ENCODE peak calls at places on chromosomes 11 and 22, in five cellular contexts. Z is tibial nerve, O is ovary, N is A549, P is transverse colon. I is an unnamed sample.

GRCh38 chr22:50326959-50327710 is at the start of gene DENND6B:
- DNase-seq in O (peak; percentile 83), P (peak; percentile 83), N (peak; percentile 49), Z (peak; percentile 68), I (peak; percentile 98)

GRCh38 chr11:95788921-95789505 is 569 bp downstream of the FAM76B start:
- DNase-seq in O (peak; percentile 36), N (peak; percentile 28), Z (no peak), P (peak; percentile 13), I (no peak)

GRCh38 chr22:39960791-39961746 is 872 bp downstream of the TMA7B start:
- DNase-seq in O (no peak), P (peak; percentile 49), N (no peak), Z (no peak), I (peak; percentile 72)

GRCh38 chr11:20459865-20460264 is 72.3 kb downstream of the PRMT3 start:
- DNase-seq in O (no peak), P (no peak), Z (no peak), N (no peak), I (no peak)

GRCh38 chr22:24185501-24186351 is 4.4 kb downstream of the SUSD2 start:
- DNase-seq in P (no peak), O (no peak), Z (no peak), N (no peak), I (no peak)

GRCh38 chr22:29715240-29715639 is 4.6 kb upstream of the CABP7 start:
- DNase-seq in N (no peak), Z (no peak), P (no peak), O (no peak), I (no peak)

GRCh38 chr11:89381094-89381493 is 110.1 kb downstream of the NOX4 start:
- DNase-seq in N (no peak), P (no peak), O (no peak), Z (no peak), I (no peak)

GRCh38 chr11:8839306-8839956 is 71.6 kb upstream of the AKIP1 start:
- DNase-seq in Z (no peak), P (no peak), O (no peak), N (no peak), I (no peak)

GRCh38 chr11:76030286-76030685 is 176.0 kb downstream of the WNT11 start:
- DNase-seq in O (no peak), N (peak; percentile 28), P (no peak), Z (no peak), I (no peak)

GRCh38 chr11:113446112-113446511 is 29.1 kb downstream of the DRD2 start:
- DNase-seq in Z (no peak), N (no peak), O (no peak), P (no peak), I (no peak)

GRCh38 chr22:27685971-27686370 is 115.6 kb downstream of the MN1 start:
- DNase-seq in Z (no peak), N (no peak), O (no peak), P (no peak), I (no peak)

GRCh38 chr22:30121988-30122387 is 41.7 kb downstream of the HORMAD2 start:
- DNase-seq in N (no peak), P (no peak), Z (no peak), O (no peak), I (no peak)

GRCh38 chr11:72191961-72192381 is at the start of gene FOLR1:
- DNase-seq in O (no peak), Z (no peak), P (no peak), N (no peak), I (no peak)

GRCh38 chr11:23151819-23152218 is 291.5 kb upstream of the CCDC179 start:
- DNase-seq in P (no peak), O (no peak), N (no peak), Z (no peak), I (no peak)

GRCh38 chr11:117934526-117935307 is 5.5 kb upstream of the TMPRSS13 start:
- DNase-seq in P (no peak), O (no peak), N (no peak), Z (no peak), I (peak; percentile 55)

GRCh38 chr22:23047265-23047664 is 23.1 kb upstream of the GNAZ start:
- DNase-seq in N (no peak), O (no peak), Z (no peak), P (no peak), I (no peak)

GRCh38 chr11:68480193-68480592 is 19.6 kb downstream of the PPP6R3 start:
- DNase-seq in Z (no peak), P (no peak), N (no peak), O (no peak), I (no peak)

GRCh38 chr11:120952503-120953229 is 71.2 kb upstream of the TBCEL start:
- DNase-seq in N (peak; percentile 67), Z (peak; percentile 45), O (peak; percentile 78), P (peak; percentile 79), I (no peak)

GRCh38 chr11:64129403-64129802 is 36.5 kb downstream of the MACROD1 start:
- DNase-seq in O (no peak), P (no peak), Z (no peak), N (no peak), I (peak; percentile 48)

GRCh38 chr11:43135966-43136534 is 175.7 kb upstream of the API5 start:
- DNase-seq in P (no peak), O (no peak), N (no peak), Z (no peak), I (no peak)

GRCh38 chr11:44575288-44575672 is 9.8 kb downstream of the CD82 start:
- DNase-seq in N (no peak), Z (no peak), P (no peak), O (no peak), I (no peak)

GRCh38 chr11:96151501-96151900 is 191.5 kb downstream of the MAML2 start:
- DNase-seq in Z (no peak), O (no peak), P (no peak), N (no peak), I (no peak)

GRCh38 chr22:22342697-22343602 is 98.4 kb downstream of the VPREB1 start:
- DNase-seq in Z (no peak), N (peak; percentile 43), O (no peak), P (peak; percentile 86), I (peak; percentile 25)

DNA sequence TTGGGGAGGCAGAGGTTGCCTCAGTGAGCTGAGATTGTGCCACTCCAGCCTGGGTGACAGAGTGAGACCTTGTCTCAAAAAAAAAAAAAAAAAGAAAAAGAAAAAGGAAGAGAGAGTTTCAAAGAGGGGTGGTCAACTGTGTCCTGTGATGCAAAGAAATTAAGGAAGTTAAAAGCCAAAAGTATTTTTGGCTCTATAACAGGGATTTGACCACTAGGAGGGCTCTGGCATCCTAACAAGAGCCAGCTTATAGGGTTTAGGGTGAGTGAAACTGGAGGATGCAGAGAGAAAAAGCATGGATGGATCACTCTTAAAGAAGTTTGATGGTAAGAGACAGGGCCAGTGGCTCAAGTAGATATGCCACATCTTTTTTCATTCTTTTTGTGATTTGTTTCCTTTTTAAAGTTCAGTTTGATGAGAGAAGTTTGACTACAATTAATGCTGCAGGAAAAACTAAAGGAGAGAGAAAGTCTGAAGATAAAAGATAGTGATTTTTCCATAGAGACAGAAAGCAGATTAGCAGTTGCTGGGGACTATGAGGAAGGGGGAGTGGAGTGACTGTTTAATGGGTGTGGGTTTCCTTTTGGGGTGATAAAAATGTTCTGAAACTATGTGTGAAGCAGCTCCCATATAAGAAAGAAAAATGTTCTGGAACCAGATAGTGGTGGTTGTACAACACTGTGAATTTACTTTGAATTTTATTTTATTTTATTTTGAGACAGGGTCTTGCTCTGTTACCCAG is 11.1 kb upstream of the MICAL2 start:
- DNase-seq in P (no peak), N (no peak), Z (no peak), O (no peak), I (no peak)
- TF ChIP-seq CTCF in P (no peak), N (no peak), Z (no peak), O (no peak), I (no peak)

GRCh38 chr11:91174734-91175133 is 951.9 kb upstream of the CHORDC1 start:
- DNase-seq in O (no peak), P (no peak), N (no peak), Z (no peak), I (no peak)

GRCh38 chr11:91178366-91178765 is 955.5 kb upstream of the CHORDC1 start:
- DNase-seq in O (no peak), Z (no peak), N (no peak), P (no peak), I (no peak)

GRCh38 chr11:91170711-91171110 is 947.9 kb upstream of the CHORDC1 start:
- DNase-seq in P (no peak), O (no peak), N (no peak), Z (no peak), I (no peak)

DNA sequence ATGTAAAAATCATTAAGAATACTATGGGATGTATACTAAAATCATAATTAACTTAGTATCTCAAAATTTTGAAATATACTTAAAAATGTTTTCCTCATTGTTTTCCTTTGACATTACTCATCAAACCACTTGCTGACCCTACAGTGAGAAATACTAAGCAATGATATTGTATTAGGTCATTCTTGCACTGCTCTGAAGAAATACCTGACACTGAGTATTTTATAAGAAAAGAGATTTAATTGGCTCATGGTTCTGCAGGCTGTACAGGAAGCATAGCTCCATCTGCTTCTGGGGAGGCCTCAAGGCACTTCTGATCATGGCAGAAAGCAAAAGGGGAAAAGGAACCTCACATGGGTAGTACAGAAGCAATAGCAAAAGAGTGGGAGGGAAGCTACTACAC is 950.9 kb upstream of the CHORDC1 start:
- DNase-seq in Z (no peak), N (no peak), P (no peak), O (no peak), I (no peak)
- TF ChIP-seq EP300 in Z (no peak), N (no peak), P (no peak), O (no peak), I (no peak)

GRCh38 chr11:2107521-2107920 is 31.7 kb downstream of the IGF2 start:
- DNase-seq in Z (no peak), O (no peak), N (no peak), P (no peak), I (no peak)

GRCh38 chr11:2107941-2108630 is 31.1 kb downstream of the IGF2 start:
- DNase-seq in P (no peak), Z (no peak), N (no peak), O (no peak), I (no peak)

GRCh38 chr11:2110521-2110920 is 28.7 kb downstream of the IGF2 start:
- DNase-seq in N (no peak), O (no peak), Z (no peak), P (no peak), I (no peak)

GRCh38 chr11:2108675-2109481 is 30.3 kb downstream of the IGF2 start:
- DNase-seq in Z (no peak), O (no peak), P (no peak), N (no peak), I (no peak)

GRCh38 chr11:2109541-2110019 is 29.6 kb downstream of the IGF2 start:
- DNase-seq in N (no peak), O (no peak), P (no peak), Z (no peak), I (no peak)
- TF ChIP-seq CTCF in N (no peak), O (no peak), P (no peak), Z (no peak), I (no peak)

GRCh38 chr11:45897556-45897955 is 9.5 kb downstream of the FREY1 start:
- DNase-seq in P (no peak), O (no peak), N (no peak), Z (no peak), I (no peak)

GRCh38 chr11:45901646-45902045 is 5.4 kb downstream of the FREY1 start:
- DNase-seq in Z (no peak), P (no peak), O (no peak), N (no peak), I (no peak)

GRCh38 chr11:45899086-45899447 is 8.0 kb downstream of the FREY1 start:
- DNase-seq in O (no peak), N (no peak), P (no peak), Z (no peak), I (no peak)

GRCh38 chr11:45900916-45901617 is 6.0 kb downstream of the FREY1 start:
- DNase-seq in P (no peak), N (no peak), Z (no peak), O (peak; percentile 60), I (no peak)

GRCh38 chr11:45899448-45900174 is 7.5 kb downstream of the FREY1 start:
- DNase-seq in P (peak; percentile 75), Z (peak; percentile 72), O (peak; percentile 94), N (peak; percentile 85), I (peak; percentile 93)
- TF ChIP-seq EP300 in P (no peak), Z (peak; percentile 59), O (no peak), N (no peak), I (no peak)

I was measured in upper lobe of left lung.